ENCODE peak calls at places on chromosome 14, in five cellular contexts. L, O, G, R and I are unnamed samples.
A peak's percentile ranks its signal among the peaks of the same experiment; 100 is the strongest.

GRCh38 chr14:104510216-104510615 is 69.3 kb upstream of the C14orf180 start:
- DNase-seq in G (no peak), R (no peak), L (no peak), O (no peak), I (no peak)

GRCh38 chr14:23061995-23062394 is 4.7 kb upstream of the CDH24 start:
- DNase-seq in G (peak; percentile 87), O (no peak), L (peak; percentile 84), R (peak; percentile 90), I (peak; percentile 87)

GRCh38 chr14:106277503-106277902 is 751.1 kb downstream of the TMEM121 start:
- DNase-seq in G (no peak), R (no peak), L (no peak), O (no peak), I (no peak)

GRCh38 chr14:80047761-80048160 is 163.5 kb downstream of the DIO2 start:
- DNase-seq in L (no peak), R (peak; percentile 1), O (no peak), G (no peak), I (no peak)

GRCh38 chr14:106062502-106063272 is 536.3 kb downstream of the TMEM121 start:
- DNase-seq in G (no peak), L (no peak), O (no peak), R (no peak), I (no peak)

GRCh38 chr14:75295061-75295461 is 16.4 kb downstream of the FOS start:
- DNase-seq in G (peak; percentile 88), O (no peak), L (peak; percentile 65), R (peak; percentile 90), I (peak; percentile 67)

GRCh38 chr14:79193689-79194477 is 1017.4 kb downstream of the DIO2 start:
- DNase-seq in O (no peak), L (no peak), R (no peak), G (no peak), I (no peak)

GRCh38 chr14:101844219-101844618 is 82.7 kb downstream of the PPP2R5C start:
- DNase-seq in R (no peak), G (no peak), O (no peak), L (no peak), I (no peak)

GRCh38 chr14:28746247-28746646 is 20.3 kb upstream of the FOXG1 start:
- DNase-seq in G (no peak), L (no peak), O (no peak), R (no peak), I (no peak)